ENCODE peak calls at places on chromosomes 5 and 9, in five cellular contexts. One of them, this sample, is unnamed.

GRCh38 chr5:137395011-137395755 is 103.9 kb downstream of the SPOCK1 start:
- DNase-seq in left lung: no peak
- DNase-seq in A549: no peak
- DNase-seq in fibroblast of the aortic adventitia: peak
- DNase-seq in tibial artery: peak
- DNase-seq in this sample: no peak

GRCh38 chr9:114183006-114183405 is 27.7 kb downstream of the COL27A1 start:
- DNase-seq in left lung: no peak
- DNase-seq in A549: no peak
- DNase-seq in fibroblast of the aortic adventitia: no peak
- DNase-seq in tibial artery: no peak
- DNase-seq in this sample: no peak

GRCh38 chr5:75472973-75473372 is 38.5 kb downstream of the CERT1 start:
- DNase-seq in left lung: no peak
- DNase-seq in A549: no peak
- DNase-seq in fibroblast of the aortic adventitia: no peak
- DNase-seq in tibial artery: no peak
- DNase-seq in this sample: no peak

GRCh38 chr9:134418986-134419683 is 92.9 kb downstream of the RXRA start:
- DNase-seq in left lung: no peak
- DNase-seq in A549: no peak
- DNase-seq in fibroblast of the aortic adventitia: no peak
- DNase-seq in tibial artery: no peak
- DNase-seq in this sample: no peak

GRCh38 chr9:100408541-100409175 is 18.3 kb upstream of the MSANTD3 start:
- DNase-seq in left lung: no peak
- DNase-seq in A549: no peak
- DNase-seq in fibroblast of the aortic adventitia: no peak
- DNase-seq in tibial artery: no peak
- DNase-seq in this sample: no peak

GRCh38 chr5:59319286-59319685 is 574.2 kb downstream of the PDE4D start:
- DNase-seq in left lung: no peak
- DNase-seq in A549: no peak
- DNase-seq in fibroblast of the aortic adventitia: no peak
- DNase-seq in tibial artery: no peak
- DNase-seq in this sample: no peak

GRCh38 chr5:149740866-149741459 is 10.9 kb downstream of the PPARGC1B start:
- DNase-seq in left lung: no peak
- DNase-seq in A549: no peak
- DNase-seq in fibroblast of the aortic adventitia: no peak
- DNase-seq in tibial artery: no peak
- DNase-seq in this sample: no peak

GRCh38 chr5:175478384-175479124 is at the start of gene SFXN1:
- DNase-seq in left lung: peak
- DNase-seq in A549: peak
- DNase-seq in fibroblast of the aortic adventitia: peak
- DNase-seq in tibial artery: peak
- DNase-seq in this sample: peak

GRCh38 chr5:94613583-94613982 is 4.8 kb downstream of the KIAA0825 start:
- DNase-seq in left lung: no peak
- DNase-seq in A549: peak
- DNase-seq in fibroblast of the aortic adventitia: peak
- DNase-seq in tibial artery: no peak
- DNase-seq in this sample: no peak

GRCh38 chr5:1497271-1497777 is 26.4 kb downstream of the LPCAT1 start:
- DNase-seq in left lung: peak
- DNase-seq in A549: no peak
- DNase-seq in fibroblast of the aortic adventitia: no peak
- DNase-seq in tibial artery: no peak
- DNase-seq in this sample: no peak

GRCh38 chr5:143355710-143356109 is 47.8 kb downstream of the NR3C1 start:
- DNase-seq in left lung: no peak
- DNase-seq in A549: peak
- DNase-seq in fibroblast of the aortic adventitia: peak
- DNase-seq in tibial artery: peak
- DNase-seq in this sample: no peak

GRCh38 chr9:71663216-71663615 is 105.1 kb downstream of the CEMIP2 start:
- DNase-seq in left lung: no peak
- DNase-seq in A549: no peak
- DNase-seq in fibroblast of the aortic adventitia: peak
- DNase-seq in tibial artery: no peak
- DNase-seq in this sample: no peak

GRCh38 chr9:137809038-137809630 is 68.4 kb upstream of the CACNA1B start:
- DNase-seq in left lung: no peak
- DNase-seq in A549: no peak
- DNase-seq in fibroblast of the aortic adventitia: no peak
- DNase-seq in tibial artery: no peak
- DNase-seq in this sample: no peak

GRCh38 chr9:19198406-19198805 is 32.1 kb upstream of the DENND4C start:
- DNase-seq in left lung: no peak
- DNase-seq in A549: no peak
- DNase-seq in fibroblast of the aortic adventitia: no peak
- DNase-seq in tibial artery: no peak
- DNase-seq in this sample: no peak

GRCh38 chr9:136669791-136670464 is 7.2 kb downstream of the EGFL7 start:
- DNase-seq in left lung: no peak
- DNase-seq in A549: no peak
- DNase-seq in fibroblast of the aortic adventitia: no peak
- DNase-seq in tibial artery: no peak
- DNase-seq in this sample: no peak

GRCh38 chr9:75001719-75002421 is 26.2 kb downstream of the CARNMT1 start:
- DNase-seq in left lung: no peak
- DNase-seq in A549: peak
- DNase-seq in fibroblast of the aortic adventitia: peak
- DNase-seq in tibial artery: no peak
- DNase-seq in this sample: no peak

GRCh38 chr5:18003312-18003711 is 369.1 kb downstream of the TAF11L14 start:
- DNase-seq in left lung: no peak
- DNase-seq in A549: no peak
- DNase-seq in fibroblast of the aortic adventitia: no peak
- DNase-seq in tibial artery: no peak
- DNase-seq in this sample: no peak

GRCh38 chr5:34042302-34042701 is 711 bp downstream of the C1QTNF3 start:
- DNase-seq in left lung: peak
- DNase-seq in A549: no peak
- DNase-seq in fibroblast of the aortic adventitia: no peak
- DNase-seq in tibial artery: peak
- DNase-seq in this sample: no peak

GRCh38 chr9:137129089-137129455 is 9.9 kb upstream of the GRIN1 start:
- DNase-seq in left lung: peak
- DNase-seq in A549: no peak
- DNase-seq in fibroblast of the aortic adventitia: peak
- DNase-seq in tibial artery: no peak
- DNase-seq in this sample: no peak

GRCh38 chr5:170449232-170449631 is 54.6 kb upstream of the KCNIP1 start:
- DNase-seq in left lung: no peak
- DNase-seq in A549: no peak
- DNase-seq in fibroblast of the aortic adventitia: no peak
- DNase-seq in tibial artery: no peak
- DNase-seq in this sample: no peak

GRCh38 chr9:137085918-137086530 is 761 bp upstream of the MAN1B1 start:
- DNase-seq in left lung: no peak
- DNase-seq in A549: peak
- DNase-seq in fibroblast of the aortic adventitia: peak
- DNase-seq in tibial artery: peak
- DNase-seq in this sample: no peak

GRCh38 chr9:134570151-134570621 is 71.4 kb upstream of the COL5A1 start:
- DNase-seq in left lung: no peak
- DNase-seq in A549: no peak
- DNase-seq in fibroblast of the aortic adventitia: peak
- DNase-seq in tibial artery: peak
- DNase-seq in this sample: peak

DNA sequence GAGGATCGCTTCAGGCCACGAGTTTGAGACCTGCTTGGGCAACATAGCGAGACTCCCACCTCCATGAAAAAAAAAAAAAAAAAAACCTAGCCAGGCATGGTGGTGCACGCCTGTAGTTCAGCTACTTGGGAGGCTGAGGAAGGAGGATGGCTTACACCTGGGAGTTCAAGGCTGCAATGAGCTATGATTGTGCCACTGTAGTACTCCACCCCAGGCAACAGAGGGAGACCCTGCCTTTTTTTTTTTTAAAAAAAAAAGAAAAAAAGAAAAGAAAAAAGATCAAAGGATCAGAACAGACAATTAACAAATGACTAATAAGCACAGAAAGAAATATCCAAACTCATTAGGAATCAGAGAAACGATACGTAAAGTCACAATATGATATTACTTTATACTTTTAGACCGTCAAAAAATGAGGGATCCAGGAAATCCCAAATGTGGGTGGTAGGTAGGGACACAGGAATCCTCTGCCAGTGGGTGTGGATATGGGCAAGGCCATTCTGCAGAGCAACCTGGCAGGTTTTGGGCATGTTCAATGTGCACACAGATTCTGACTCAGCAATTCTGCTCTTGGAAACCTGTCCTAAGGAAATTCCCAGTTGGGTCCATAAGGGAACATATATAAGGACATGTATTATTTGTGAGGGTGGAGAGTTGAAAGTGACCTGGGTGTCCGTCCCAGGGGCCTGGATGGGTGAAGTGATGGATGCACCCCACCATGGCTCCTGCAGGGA is 144.7 kb upstream of the TBC1D2 start:
- DNase-seq in left lung: no peak
- DNase-seq in A549: no peak
- DNase-seq in fibroblast of the aortic adventitia: no peak
- DNase-seq in tibial artery: no peak
- DNase-seq in this sample: no peak
- TF ChIP-seq CTCF in left lung: no peak
- TF ChIP-seq CTCF in A549: no peak
- TF ChIP-seq CTCF in fibroblast of the aortic adventitia: peak
- TF ChIP-seq CTCF in tibial artery: no peak
- TF ChIP-seq CTCF in this sample: no peak

GRCh38 chr9:13213337-13213736 is 66.2 kb downstream of the MPDZ start:
- DNase-seq in left lung: no peak
- DNase-seq in A549: peak
- DNase-seq in fibroblast of the aortic adventitia: peak
- DNase-seq in tibial artery: no peak
- DNase-seq in this sample: no peak
- TF ChIP-seq CTCF in left lung: peak
- TF ChIP-seq CTCF in A549: peak
- TF ChIP-seq CTCF in fibroblast of the aortic adventitia: peak
- TF ChIP-seq CTCF in tibial artery: peak
- TF ChIP-seq CTCF in this sample: no peak

DNA sequence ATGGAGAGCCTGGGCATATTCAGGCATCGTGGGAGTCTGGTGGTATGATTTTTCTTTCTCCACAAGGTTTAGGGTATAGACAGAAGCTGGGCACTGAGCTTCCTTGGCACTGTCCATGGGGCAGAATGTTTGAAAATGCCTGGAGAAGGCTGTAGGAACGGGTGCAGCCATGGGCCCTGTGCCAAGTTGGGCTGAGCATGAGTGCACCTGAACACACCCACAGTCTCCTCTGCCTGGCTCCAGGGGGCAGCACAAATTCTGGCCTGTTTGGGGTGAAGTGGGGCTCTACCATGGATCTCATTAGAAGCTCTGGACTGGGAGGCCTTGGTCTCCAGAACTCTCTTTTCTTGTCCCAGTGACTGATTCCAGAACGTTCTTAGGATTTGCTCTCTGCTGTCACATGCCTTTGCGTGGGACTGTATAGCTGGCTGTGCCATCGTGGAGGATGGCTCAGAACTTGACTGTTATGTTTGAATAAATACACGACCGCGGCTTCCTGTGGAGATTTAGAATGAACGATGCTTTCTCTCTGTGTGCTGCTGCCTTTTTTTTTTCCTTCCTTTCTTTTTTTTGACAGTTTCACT is 229.8 kb downstream of the FANCC start:
- DNase-seq in left lung: peak
- DNase-seq in A549: peak
- DNase-seq in fibroblast of the aortic adventitia: no peak
- DNase-seq in tibial artery: no peak
- DNase-seq in this sample: no peak
- TF ChIP-seq CTCF in left lung: no peak
- TF ChIP-seq CTCF in A549: peak
- TF ChIP-seq CTCF in fibroblast of the aortic adventitia: peak
- TF ChIP-seq CTCF in tibial artery: no peak
- TF ChIP-seq CTCF in this sample: no peak

GRCh38 chr5:151221574-151221973 is 2.3 kb downstream of the CCDC69 start:
- DNase-seq in left lung: no peak
- DNase-seq in A549: no peak
- DNase-seq in fibroblast of the aortic adventitia: peak
- DNase-seq in tibial artery: no peak
- DNase-seq in this sample: no peak

GRCh38 chr5:151219138-151219537 is 4.8 kb downstream of the CCDC69 start:
- DNase-seq in left lung: no peak
- DNase-seq in A549: no peak
- DNase-seq in fibroblast of the aortic adventitia: no peak
- DNase-seq in tibial artery: no peak
- DNase-seq in this sample: no peak

GRCh38 chr5:151218177-151218576 is 5.7 kb downstream of the CCDC69 start:
- DNase-seq in left lung: no peak
- DNase-seq in A549: no peak
- DNase-seq in fibroblast of the aortic adventitia: no peak
- DNase-seq in tibial artery: no peak
- DNase-seq in this sample: no peak

GRCh38 chr5:151222054-151222768 is 1.7 kb downstream of the CCDC69 start:
- DNase-seq in left lung: no peak
- DNase-seq in A549: no peak
- DNase-seq in fibroblast of the aortic adventitia: no peak
- DNase-seq in tibial artery: no peak
- DNase-seq in this sample: no peak

DNA sequence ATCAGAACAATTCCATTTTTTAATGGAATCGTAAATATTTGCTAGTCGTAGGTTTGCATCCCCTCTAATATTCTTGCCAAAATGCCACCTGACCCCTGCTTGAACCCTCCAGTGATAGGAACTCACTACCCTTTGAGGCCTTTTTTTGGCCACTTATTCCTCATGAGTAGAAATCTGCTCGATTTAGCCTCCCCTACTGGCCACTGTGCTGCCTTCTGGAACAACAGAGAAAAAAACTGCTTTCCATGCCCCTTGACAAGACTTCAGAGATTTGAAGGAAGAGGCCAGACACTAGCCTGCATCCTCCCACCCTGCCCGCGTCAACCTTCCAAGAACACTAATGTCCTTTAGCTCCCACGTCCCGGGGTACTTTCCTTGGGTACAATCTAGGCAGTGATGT is 4.1 kb downstream of the CCDC69 start:
- DNase-seq in left lung: no peak
- DNase-seq in A549: no peak
- DNase-seq in fibroblast of the aortic adventitia: no peak
- DNase-seq in tibial artery: no peak
- DNase-seq in this sample: no peak
- TF ChIP-seq CTCF in left lung: no peak
- TF ChIP-seq CTCF in A549: no peak
- TF ChIP-seq CTCF in fibroblast of the aortic adventitia: peak
- TF ChIP-seq CTCF in tibial artery: no peak
- TF ChIP-seq CTCF in this sample: no peak